ENCODE peak calls at places on chromosomes 7 and 10, in nine cellular contexts. L, B, R, H, E, S, A, O and I are unnamed samples.

GRCh38 chr7:90766814-90767564 is 170.9 kb downstream of the CDK14 start:
- DNase-seq in S (no peak), E (no peak), B (peak; percentile 60), R (peak; percentile 92), A (peak; percentile 42), H (no peak), L (peak; percentile 17), O (no peak), I (no peak)

GRCh38 chr10:14470920-14471319 is 140.2 kb upstream of the FRMD4A start:
- DNase-seq in O (no peak), A (no peak), H (no peak), B (no peak), L (no peak), R (no peak), E (no peak), S (no peak), I (no peak)

GRCh38 chr10:122849900-122850605 is 4.4 kb upstream of the CUZD1 start:
- DNase-seq in S (no peak), H (no peak), L (no peak), O (no peak), E (peak; percentile 24), A (no peak), R (peak; percentile 58), B (no peak), I (no peak)

GRCh38 chr10:28263136-28263857 is 39.6 kb downstream of the MPP7 start:
- DNase-seq in O (no peak), B (no peak), R (peak; percentile 44), E (no peak), L (no peak), S (no peak), H (no peak), A (no peak), I (no peak)

GRCh38 chr10:15712903-15713302 is 6.8 kb downstream of the ITGA8 start:
- DNase-seq in A (no peak), H (no peak), S (no peak), B (no peak), L (no peak), O (no peak), E (no peak), R (no peak), I (no peak)

GRCh38 chr10:110074298-110074697 is 66.5 kb downstream of the ADD3 start:
- DNase-seq in A (no peak), H (no peak), S (no peak), E (no peak), L (no peak), B (peak; percentile 20), O (no peak), R (no peak), I (no peak)

GRCh38 chr10:20885678-20886077 is 11.4 kb downstream of the NEBL start:
- DNase-seq in L (no peak), S (no peak), B (no peak), R (peak; percentile 16), H (no peak), A (no peak), O (no peak), E (no peak), I (peak; percentile 72)

GRCh38 chr10:58275261-58275660 is 6.3 kb downstream of the CISD1 start:
- DNase-seq in H (no peak), S (no peak), O (no peak), A (no peak), R (no peak), E (no peak), B (no peak), L (no peak), I (no peak)

GRCh38 chr7:100879685-100880261 is 4.9 kb downstream of the SRRT start:
- DNase-seq in R (no peak), S (no peak), H (no peak), L (no peak), B (no peak), A (no peak), E (no peak), O (no peak), I (no peak)

GRCh38 chr7:76066716-76067503 is 19.0 kb downstream of the MDH2 start:
- DNase-seq in R (no peak), H (no peak), B (no peak), O (no peak), S (no peak), A (no peak), E (no peak), L (no peak), I (no peak)

GRCh38 chr7:100124301-100125229 is 2.2 kb upstream of the MBLAC1 start:
- DNase-seq in R (no peak), L (no peak), A (no peak), S (no peak), H (no peak), O (no peak), B (no peak), E (no peak), I (no peak)

GRCh38 chr10:46255696-46256355 is 31.0 kb upstream of the ANTXRL start:
- DNase-seq in A (no peak), H (peak; percentile 54), L (peak; percentile 61), O (peak; percentile 42), E (peak; percentile 87), S (no peak), R (peak; percentile 76), B (peak; percentile 3), I (no peak)

GRCh38 chr10:71212249-71213126 is at the start of gene UNC5B:
- DNase-seq in R (peak; percentile 92), B (peak; percentile 90), O (peak; percentile 89), H (peak; percentile 76), S (no peak), L (peak; percentile 90), E (peak; percentile 37), A (peak; percentile 48), I (no peak)

GRCh38 chr10:18197706-18198105 is 57.5 kb downstream of the CACNB2 start:
- DNase-seq in L (no peak), E (no peak), B (no peak), H (no peak), A (no peak), R (no peak), O (no peak), S (no peak), I (no peak)

GRCh38 chr7:76129366-76129765 is 72.3 kb upstream of the SRRM3 start:
- DNase-seq in B (no peak), R (no peak), S (no peak), E (no peak), A (no peak), O (no peak), H (no peak), L (no peak), I (no peak)

GRCh38 chr10:16519908-16520861 is 1.5 kb downstream of the C1QL3 start:
- DNase-seq in S (no peak), B (no peak), R (no peak), E (no peak), L (no peak), A (no peak), O (no peak), H (no peak), I (no peak)

GRCh38 chr7:27190284-27190748 is 5.3 kb upstream of the HOXA11 start:
- DNase-seq in S (no peak), O (no peak), B (no peak), E (no peak), R (peak; percentile 1), A (no peak), L (no peak), H (no peak), I (no peak)

DNA sequence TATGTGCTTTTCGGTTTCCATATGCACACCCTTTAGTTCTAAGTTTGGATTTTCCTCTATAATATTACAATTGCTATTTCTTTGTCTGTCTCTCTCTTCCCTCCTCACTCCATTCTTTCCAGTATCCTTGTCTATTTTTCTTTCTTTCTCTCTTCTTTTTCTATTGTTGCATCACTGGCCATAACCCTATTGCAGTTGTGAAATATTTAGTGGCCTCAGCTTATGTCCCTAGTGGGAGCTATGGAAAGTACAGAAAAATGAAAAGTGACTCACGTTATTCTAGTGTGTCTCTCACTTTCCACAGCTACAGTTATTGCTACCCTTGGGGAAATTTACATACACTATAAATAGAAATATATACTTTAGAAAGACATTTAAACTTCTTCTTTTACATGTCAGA is 59.1 kb downstream of the CNTNAP2 start:
- DNase-seq in A (no peak), H (no peak), O (no peak), S (no peak), B (peak; percentile 5), E (peak; percentile 0), R (no peak), L (no peak), I (no peak)
- TF ChIP-seq CTCF in A (no peak), H (no peak), O (no peak), S (no peak), B (no peak), E (no peak), R (no peak), L (no peak), I (no peak)

DNA sequence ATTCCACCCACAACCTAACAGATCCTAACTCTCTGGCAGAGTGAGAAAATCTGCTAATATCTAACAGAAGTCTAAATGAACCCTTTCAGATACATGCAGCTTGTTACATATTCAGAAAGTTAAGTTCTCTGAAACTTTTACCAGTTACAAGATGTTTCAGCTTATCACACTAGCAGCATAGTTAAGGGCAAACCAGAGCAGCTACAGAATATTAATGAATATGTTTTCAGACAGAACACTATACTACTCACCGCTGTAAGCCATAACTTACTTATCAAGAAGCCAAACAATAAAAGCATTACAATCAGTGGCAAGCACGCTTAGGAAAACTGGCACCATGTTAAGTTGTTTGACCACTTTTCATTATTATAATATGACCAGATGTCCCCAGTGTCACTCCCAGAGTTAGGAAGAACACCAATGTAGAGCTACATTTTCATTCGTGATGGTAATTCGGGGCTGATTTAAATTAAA is 2.7 kb downstream of the ITGB1 start:
- DNase-seq in S (no peak), L (no peak), A (no peak), H (no peak), B (no peak), O (no peak), E (no peak), R (no peak), I (no peak)
- H3K4me3 ChIP-seq in S (peak overlapping the region; percentile 95), L (peak overlapping the region; percentile 95), A (peak overlapping the region; percentile 79), H (no peak overlapping the region), B (peak overlapping the region; percentile 78), O (no peak overlapping the region), E (peak overlapping the region; percentile 74), R (no peak overlapping the region), I (peak overlapping the region; percentile 78)

DNA sequence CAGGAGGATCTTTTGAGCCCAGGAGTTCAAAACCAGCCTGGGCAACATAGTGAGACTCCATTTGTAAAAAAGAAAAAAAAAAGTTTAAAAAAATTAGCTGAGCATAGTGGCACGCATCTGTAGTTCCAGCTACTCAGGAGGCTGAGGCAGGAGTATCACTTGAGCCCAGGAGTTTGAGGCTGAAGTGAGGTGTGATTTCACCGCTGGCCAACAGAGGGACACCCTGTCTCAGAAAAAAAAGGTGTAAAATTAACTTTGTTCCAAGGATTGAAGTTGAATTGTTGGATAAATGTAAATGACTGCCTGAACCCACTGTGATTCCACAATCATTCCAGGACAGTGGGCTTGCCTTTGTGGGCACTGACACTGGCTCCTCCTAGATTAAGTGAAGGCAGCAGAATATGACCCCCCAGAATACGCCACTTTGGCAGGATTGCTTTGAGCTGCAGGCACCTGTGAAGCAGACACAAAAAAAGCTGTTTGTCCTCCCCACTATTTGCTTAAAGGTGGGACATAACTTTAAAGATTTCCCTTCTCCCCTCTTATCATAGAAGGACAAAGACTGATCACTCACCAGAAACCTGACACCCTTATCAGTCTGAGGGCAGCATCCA is 57.2 kb upstream of the FOXI2 start:
- DNase-seq in S (no peak), O (no peak), R (no peak), E (no peak), H (peak; percentile 12), B (no peak), L (no peak), A (no peak), I (no peak)
- TF ChIP-seq CTCF in S (peak; percentile 13), O (peak; percentile 28), R (no peak), E (peak; percentile 19), H (peak; percentile 71), B (no peak), L (no peak), A (no peak), I (peak; percentile 32)

GRCh38 chr10:43778571-43778970 is 129.9 kb upstream of the ZNF32 start:
- DNase-seq in S (no peak), R (no peak), B (no peak), O (no peak), H (no peak), L (no peak), A (no peak), E (no peak), I (no peak)
- H3K4me3 ChIP-seq in S (no peak overlapping the region), R (no peak overlapping the region), B (no peak overlapping the region), O (no peak overlapping the region), H (no peak overlapping the region), L (no peak overlapping the region), A (no peak overlapping the region), E (no peak overlapping the region), I (no peak overlapping the region)